ENCODE peak calls at places on chromosomes 4 and X, in six cellular contexts. L, D, O, Q, K and H are unnamed samples.

GRCh38 chr4:7001271-7001670 is 41.9 kb upstream of the TADA2B start:
- DNase-seq in L (no peak), D (no peak), O (no peak), Q (no peak), K (no peak), H (no peak)

GRCh38 chr4:107130157-107130556 is 94.0 kb upstream of the DKK2 start:
- DNase-seq in L (peak), D (no peak), O (no peak), Q (no peak), K (no peak), H (no peak)

GRCh38 chrX:131633285-131633917 is 89.5 kb downstream of the OR13H1 start:
- DNase-seq in L (peak), D (peak), O (no peak), Q (no peak), K (peak), H (no peak)

GRCh38 chr4:133156556-133156955 is 7.5 kb downstream of the PCDH10 start:
- DNase-seq in L (no peak), D (no peak), O (no peak), Q (no peak), K (no peak), H (no peak)

GRCh38 chrX:130719399-130719798 is 183.6 kb downstream of the ENOX2 start:
- DNase-seq in L (no peak), D (no peak), O (no peak), Q (no peak), K (no peak), H (no peak)

GRCh38 chr4:158020175-158020574 is 152.7 kb downstream of the GASK1B start:
- DNase-seq in L (peak), D (peak), O (peak), Q (no peak), K (peak), H (no peak)

GRCh38 chr4:128357286-128357685 is 69.7 kb upstream of the PGRMC2 start:
- DNase-seq in L (peak), D (no peak), O (no peak), Q (no peak), K (no peak), H (no peak)

GRCh38 chrX:110795645-110796510 is at the start of gene CHRDL1:
- DNase-seq in L (no peak), D (no peak), O (no peak), Q (no peak), K (no peak), H (no peak)

GRCh38 chr4:52751349-52751911 is at the start of gene ERVMER34-1:
- DNase-seq in L (peak), D (peak), O (no peak), Q (no peak), K (peak), H (no peak)

GRCh38 chr4:186009976-186010375 is 59.0 kb upstream of the TLR3 start:
- DNase-seq in L (no peak), D (no peak), O (no peak), Q (no peak), K (no peak), H (no peak)

GRCh38 chrX:140157611-140158010 is 192.3 kb upstream of the CXorf66 start:
- DNase-seq in L (peak), D (no peak), O (no peak), Q (no peak), K (no peak), H (no peak)

GRCh38 chr4:74394476-74395136 is 29.7 kb downstream of the EREG start:
- DNase-seq in L (peak), D (no peak), O (no peak), Q (no peak), K (peak), H (no peak)

GRCh38 chr4:40317921-40318658 is 17.0 kb upstream of the CHRNA9 start:
- DNase-seq in L (no peak), D (no peak), O (no peak), Q (no peak), K (no peak), H (no peak)

GRCh38 chr4:2583092-2583491 is 46.6 kb downstream of the FAM193A start:
- DNase-seq in L (no peak), D (no peak), O (no peak), Q (no peak), K (no peak), H (no peak)

GRCh38 chr4:188780028-188780427 is 640.8 kb downstream of the TRIML1 start:
- DNase-seq in L (no peak), D (no peak), O (no peak), Q (no peak), K (no peak), H (no peak)

GRCh38 chrX:69319376-69319775 is 154.1 kb upstream of the PJA1 start:
- DNase-seq in L (no peak), D (no peak), O (no peak), Q (no peak), K (no peak), H (no peak)

GRCh38 chrX:153055827-153056748 is at the start of gene PNMA3:
- DNase-seq in L (no peak), D (no peak), O (no peak), Q (no peak), K (no peak), H (no peak)

GRCh38 chr4:121764702-121765367 is at the start of gene SMIM43:
- DNase-seq in L (peak), D (no peak), O (no peak), Q (no peak), K (no peak), H (no peak)

GRCh38 chr4:156971623-156972369 is at the start of gene PDGFC:
- DNase-seq in L (peak), D (peak), O (no peak), Q (peak), K (no peak), H (peak)

GRCh38 chrX:143095311-143095710 is 69.6 kb downstream of the SPANXN4 start:
- DNase-seq in L (no peak), D (no peak), O (no peak), Q (no peak), K (no peak), H (no peak)

GRCh38 chrX:54181196-54181953 is 1.7 kb downstream of the FAM120C start:
- DNase-seq in L (peak), D (no peak), O (no peak), Q (no peak), K (no peak), H (no peak)

GRCh38 chr4:84151574-84151973 is 347.5 kb downstream of the NKX6-1 start:
- DNase-seq in L (no peak), D (no peak), O (no peak), Q (no peak), K (peak), H (no peak)

GRCh38 chr4:129852434-129852833 is 756.5 kb downstream of the C4orf33 start:
- DNase-seq in L (no peak), D (no peak), O (no peak), Q (no peak), K (no peak), H (no peak)

GRCh38 chr4:3305610-3306371 is 13.0 kb downstream of the RGS12 start:
- DNase-seq in L (peak), D (no peak), O (no peak), Q (peak), K (no peak), H (no peak)

GRCh38 chrX:28189011-28189410 is 207.8 kb upstream of the DCAF8L1 start:
- DNase-seq in L (peak), D (no peak), O (no peak), Q (no peak), K (peak), H (no peak)

GRCh38 chr4:57405359-57405758 is 295.2 kb upstream of the IGFBP7 start:
- DNase-seq in L (peak), D (no peak), O (peak), Q (no peak), K (no peak), H (no peak)

GRCh38 chrX:4925911-4926310 is 1212.5 kb upstream of the PRKX start:
- DNase-seq in L (no peak), D (no peak), O (no peak), Q (no peak), K (no peak), H (no peak)

GRCh38 chr4:25919676-25920075 is 5.7 kb downstream of the SMIM20 start:
- DNase-seq in L (no peak), D (peak), O (no peak), Q (no peak), K (no peak), H (no peak)

GRCh38 chrX:12360389-12360788 is 222.1 kb downstream of the FRMPD4 start:
- DNase-seq in L (peak), D (no peak), O (peak), Q (no peak), K (no peak), H (no peak)

DNA sequence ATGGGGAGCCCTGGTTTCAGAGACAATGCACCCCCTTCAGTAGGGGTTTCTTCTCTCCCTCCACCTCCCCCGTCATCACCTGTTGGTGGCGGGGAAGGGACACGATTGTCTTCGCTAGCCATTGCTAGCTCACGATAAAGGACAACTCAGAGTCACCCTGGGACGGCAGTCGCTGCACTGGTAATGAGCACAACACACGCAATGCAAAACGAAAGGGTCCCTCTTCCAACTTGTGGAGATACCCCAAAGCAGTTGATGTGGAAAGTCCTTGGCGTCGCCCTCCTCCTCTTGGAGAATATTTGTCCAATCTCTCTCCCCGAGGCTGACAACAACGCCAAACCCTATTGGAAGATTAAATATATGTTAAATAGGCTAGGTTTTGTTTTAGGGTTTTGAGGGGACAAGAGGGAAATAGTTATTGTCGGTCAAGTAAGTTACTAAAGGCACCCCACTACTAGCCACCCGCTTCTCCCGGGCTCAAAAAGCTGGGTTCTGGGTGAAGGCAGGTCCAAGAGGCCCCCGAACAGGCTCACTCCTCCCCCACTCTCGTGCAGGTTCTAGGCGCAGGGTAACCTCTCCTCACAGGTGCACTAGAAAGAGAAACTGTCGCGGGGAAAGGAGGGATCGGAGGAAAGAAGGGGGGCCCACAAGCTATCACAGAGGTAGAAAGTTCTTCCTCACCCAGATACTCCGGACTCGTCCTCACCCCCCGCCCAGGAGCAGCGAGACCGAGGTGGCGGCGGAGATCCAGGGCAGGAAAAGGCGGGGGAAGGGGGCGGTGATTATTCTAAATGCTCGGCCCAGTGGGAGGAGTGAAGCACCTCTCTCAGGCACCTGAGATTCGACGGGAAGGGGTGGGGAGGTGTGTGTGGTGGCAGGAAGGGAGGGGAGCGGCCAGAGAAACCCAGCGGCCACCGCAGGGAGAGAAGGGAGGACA is at the start of gene LRBA:
- DNase-seq in L (peak), D (peak), O (no peak), Q (peak), K (peak), H (peak)
- TF ChIP-seq CTCF in L (no peak), D (no peak), O (no peak), Q (no peak), K (no peak), H (no peak)

GRCh38 chrX:121761845-121762244 is 714.4 kb downstream of the GLUD2 start:
- DNase-seq in L (no peak), D (no peak), O (no peak), Q (no peak), K (no peak), H (no peak)
- TF ChIP-seq CTCF in L (no peak), D (no peak), O (no peak), Q (no peak), K (no peak), H (no peak)

GRCh38 chrX:126395909-126396308 is 156.7 kb downstream of the DCAF12L1 start:
- DNase-seq in L (no peak), D (no peak), O (no peak), Q (no peak), K (no peak), H (no peak)
- TF ChIP-seq CTCF in L (no peak), D (no peak), O (no peak), Q (no peak), K (no peak), H (no peak)

GRCh38 chrX:129678881-129679195 is 24.1 kb upstream of the APLN start:
- DNase-seq in L (no peak), D (no peak), O (no peak), Q (no peak), K (no peak), H (no peak)

GRCh38 chrX:129682979-129683378 is 28.2 kb upstream of the APLN start:
- DNase-seq in L (no peak), D (no peak), O (no peak), Q (no peak), K (no peak), H (no peak)

GRCh38 chrX:129679856-129680255 is 25.1 kb upstream of the APLN start:
- DNase-seq in L (no peak), D (no peak), O (no peak), Q (no peak), K (no peak), H (no peak)

GRCh38 chrX:129678176-129678880 is 23.6 kb upstream of the APLN start:
- DNase-seq in L (no peak), D (peak), O (no peak), Q (peak), K (no peak), H (peak)
- TF ChIP-seq CTCF in L (no peak), D (no peak), O (peak), Q (peak), K (no peak), H (peak)

DNA sequence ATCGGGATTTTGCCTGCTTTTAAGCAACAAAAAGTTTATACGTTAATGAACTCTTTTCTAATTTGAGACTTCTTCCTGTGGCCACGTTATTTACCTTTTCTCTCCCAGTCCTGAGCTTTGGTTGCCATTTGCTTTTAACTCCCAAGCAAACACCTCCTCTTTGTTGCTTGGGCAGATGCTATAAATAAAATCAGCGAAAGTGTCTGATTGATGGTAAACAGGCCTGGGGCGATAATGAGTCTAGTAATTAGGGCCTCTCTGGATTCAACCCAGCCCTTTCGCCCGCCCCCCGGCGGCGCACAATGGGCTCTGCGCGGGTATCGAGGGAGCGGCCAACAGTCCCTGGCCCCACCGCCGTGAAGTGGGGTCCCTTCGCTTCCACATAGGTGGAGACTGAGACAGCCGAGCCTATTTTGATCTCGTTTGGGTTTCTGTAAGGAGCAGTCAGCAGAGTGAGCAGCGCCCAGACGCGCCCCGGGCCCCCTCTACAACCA is 791 bp downstream of the CLGN start:
- DNase-seq in L (no peak), D (no peak), O (no peak), Q (no peak), K (no peak), H (no peak)
- TF ChIP-seq CTCF in L (no peak), D (peak), O (no peak), Q (no peak), K (no peak), H (no peak)

GRCh38 chr4:14387647-14388046 is 614.6 kb upstream of the CPEB2 start:
- DNase-seq in L (no peak), D (no peak), O (no peak), Q (no peak), K (no peak), H (no peak)
- TF ChIP-seq CTCF in L (no peak), D (no peak), O (no peak), Q (no peak), K (no peak), H (no peak)

GRCh38 chr4:10619220-10619619 is 65.3 kb downstream of the CLNK start:
- DNase-seq in L (peak), D (no peak), O (no peak), Q (no peak), K (peak), H (no peak)
- TF ChIP-seq CTCF in L (no peak), D (no peak), O (no peak), Q (no peak), K (no peak), H (no peak)

DNA sequence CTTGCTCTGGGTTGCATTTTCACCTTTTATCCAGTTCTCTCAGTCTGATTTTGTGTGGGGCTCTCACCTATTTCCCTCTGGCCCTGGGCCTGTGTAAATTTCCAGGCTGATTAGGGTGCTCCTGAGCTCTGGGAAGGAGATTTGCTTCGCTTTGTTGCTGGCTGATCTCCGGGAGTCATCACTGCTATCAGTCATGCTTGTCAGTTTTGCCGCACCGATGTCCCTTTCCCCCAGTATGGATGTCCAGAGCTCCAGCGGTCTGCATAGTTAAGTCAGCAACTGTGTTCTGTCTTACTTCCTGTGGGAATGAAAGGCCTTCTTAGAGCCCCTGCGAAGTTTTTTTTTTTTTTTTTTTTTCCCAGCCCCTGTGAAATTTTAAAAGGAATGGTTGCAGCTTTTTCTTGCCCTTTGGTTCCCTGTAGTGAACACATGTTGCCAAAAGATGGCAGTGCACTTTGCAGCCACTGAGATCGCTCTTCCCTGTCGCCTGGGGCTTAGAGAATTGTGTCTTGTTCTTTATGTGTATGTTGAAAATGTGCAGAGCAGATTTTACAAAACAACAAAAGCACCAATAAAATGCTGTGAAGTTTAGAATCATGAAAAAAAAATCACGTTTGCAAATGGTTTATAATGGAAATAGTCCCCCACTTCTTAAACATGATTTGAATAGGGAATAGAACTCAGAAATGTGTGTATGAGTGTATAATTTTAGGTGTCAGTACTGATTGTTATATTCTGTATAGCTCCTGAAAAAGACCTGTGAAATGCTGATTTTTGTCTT is 109.2 kb upstream of the SLC4A4 start:
- DNase-seq in L (peak), D (peak), O (no peak), Q (no peak), K (peak), H (no peak)
- TF ChIP-seq CTCF in L (peak), D (peak), O (peak), Q (peak), K (peak), H (peak)

GRCh38 chrX:23403849-23404248 is 69.2 kb downstream of the PTCHD1 start:
- DNase-seq in L (no peak), D (peak), O (no peak), Q (no peak), K (peak), H (no peak)
- TF ChIP-seq CTCF in L (peak), D (no peak), O (no peak), Q (no peak), K (peak), H (no peak)